ENCODE peak calls at places on chromosomes 1 and 21, in four cellular contexts. One of them, this sample, is unnamed.

GRCh38 chr1:208606976-208607375 is 362.8 kb upstream of the PLXNA2 start:
- DNase-seq in fibroblast of the conjunctiva: no peak
- DNase-seq in GM19239: no peak
- DNase-seq in left ventricle myocardium superior: no peak
- DNase-seq in this sample: no peak

GRCh38 chr1:207789792-207790787 is 38.2 kb downstream of the CD46 start:
- DNase-seq in fibroblast of the conjunctiva: no peak
- DNase-seq in GM19239: no peak
- DNase-seq in left ventricle myocardium superior: no peak
- DNase-seq in this sample: peak

GRCh38 chr1:67814121-67814772 is 19.0 kb downstream of the GNG12 start:
- DNase-seq in GM19239: no peak
- DNase-seq in fibroblast of the conjunctiva: no peak
- DNase-seq in left ventricle myocardium superior: no peak
- DNase-seq in this sample: no peak

GRCh38 chr1:8205771-8206170 is 112.1 kb upstream of the SLC45A1 start:
- DNase-seq in left ventricle myocardium superior: no peak
- DNase-seq in fibroblast of the conjunctiva: no peak
- DNase-seq in GM19239: no peak
- DNase-seq in this sample: peak

GRCh38 chr1:112954945-112955677 is 885 bp downstream of the SLC16A1 start:
- DNase-seq in GM19239: peak
- DNase-seq in fibroblast of the conjunctiva: no peak
- DNase-seq in left ventricle myocardium superior: peak
- DNase-seq in this sample: peak

GRCh38 chr1:210222288-210223006 is 10.1 kb upstream of the SERTAD4 start:
- DNase-seq in GM19239: no peak
- DNase-seq in left ventricle myocardium superior: no peak
- DNase-seq in fibroblast of the conjunctiva: no peak
- DNase-seq in this sample: no peak

GRCh38 chr1:29810121-29811120 is 574.1 kb downstream of the PTPRU start:
- DNase-seq in GM19239: no peak
- DNase-seq in fibroblast of the conjunctiva: no peak
- DNase-seq in left ventricle myocardium superior: no peak
- DNase-seq in this sample: no peak

GRCh38 chr21:43645414-43645891 is 13.8 kb downstream of the HSF2BP start:
- DNase-seq in fibroblast of the conjunctiva: peak
- DNase-seq in left ventricle myocardium superior: no peak
- DNase-seq in GM19239: no peak
- DNase-seq in this sample: peak

GRCh38 chr1:1788646-1789431 is 10.6 kb upstream of the NADK start:
- DNase-seq in left ventricle myocardium superior: peak
- DNase-seq in fibroblast of the conjunctiva: no peak
- DNase-seq in GM19239: no peak
- DNase-seq in this sample: peak

GRCh38 chr1:66984491-66984890 is 59.7 kb downstream of the MIER1 start:
- DNase-seq in fibroblast of the conjunctiva: no peak
- DNase-seq in left ventricle myocardium superior: no peak
- DNase-seq in GM19239: peak
- DNase-seq in this sample: no peak

GRCh38 chr1:209307836-209308235 is 275.7 kb upstream of the CAMK1G start:
- DNase-seq in GM19239: no peak
- DNase-seq in fibroblast of the conjunctiva: no peak
- DNase-seq in left ventricle myocardium superior: no peak
- DNase-seq in this sample: no peak

GRCh38 chr1:31302749-31303441 is 6.1 kb downstream of the ZCCHC17 start:
- DNase-seq in fibroblast of the conjunctiva: no peak
- DNase-seq in GM19239: no peak
- DNase-seq in left ventricle myocardium superior: no peak
- DNase-seq in this sample: peak

GRCh38 chr1:3698660-3699408 is 46.5 kb downstream of the TP73 start:
- DNase-seq in GM19239: no peak
- DNase-seq in fibroblast of the conjunctiva: no peak
- DNase-seq in left ventricle myocardium superior: no peak
- DNase-seq in this sample: no peak

GRCh38 chr21:14686466-14687276 is 140.6 kb upstream of the SAMSN1 start:
- DNase-seq in fibroblast of the conjunctiva: no peak
- DNase-seq in GM19239: no peak
- DNase-seq in left ventricle myocardium superior: no peak
- DNase-seq in this sample: no peak

This sample was measured in fibroblast of villous mesenchyme.